ENCODE peak calls at places on chromosome X, in seven cellular contexts. One of them, this sample, is unnamed.

GRCh38 chrX:2703991-2704369 is 12.9 kb downstream of the CD99 start:
- DNase-seq in central memory CD4-positive, alpha-beta T cell: no peak
- DNase-seq in A172: peak
- DNase-seq in NCI-H1417: no peak
- DNase-seq in GM23338: peak
- DNase-seq in transverse colon: peak
- DNase-seq in NCI-H2171 treated with DMSO at 0.1 percent for 48 hours: no peak
- DNase-seq in this sample: no peak

GRCh38 chrX:9569875-9570274 is 105.0 kb downstream of the TBL1X start:
- DNase-seq in A172: peak
- DNase-seq in central memory CD4-positive, alpha-beta T cell: no peak
- DNase-seq in NCI-H1417: no peak
- DNase-seq in GM23338: no peak
- DNase-seq in transverse colon: no peak
- DNase-seq in NCI-H2171 treated with DMSO at 0.1 percent for 48 hours: no peak
- DNase-seq in this sample: no peak

GRCh38 chrX:54358424-54359211 is 772 bp upstream of the WNK3 start:
- DNase-seq in GM23338: peak
- DNase-seq in A172: peak
- DNase-seq in central memory CD4-positive, alpha-beta T cell: peak
- DNase-seq in NCI-H2171 treated with DMSO at 0.1 percent for 48 hours: peak
- DNase-seq in NCI-H1417: peak
- DNase-seq in transverse colon: peak
- DNase-seq in this sample: peak

GRCh38 chrX:54540289-54540688 is 10.3 kb downstream of the GNL3L start:
- DNase-seq in NCI-H2171 treated with DMSO at 0.1 percent for 48 hours: no peak
- DNase-seq in GM23338: peak
- DNase-seq in NCI-H1417: no peak
- DNase-seq in transverse colon: no peak
- DNase-seq in central memory CD4-positive, alpha-beta T cell: no peak
- DNase-seq in A172: peak
- DNase-seq in this sample: no peak

GRCh38 chrX:77200663-77201062 is 246.5 kb upstream of the FGF16 start:
- DNase-seq in NCI-H1417: no peak
- DNase-seq in central memory CD4-positive, alpha-beta T cell: no peak
- DNase-seq in GM23338: no peak
- DNase-seq in A172: no peak
- DNase-seq in transverse colon: no peak
- DNase-seq in NCI-H2171 treated with DMSO at 0.1 percent for 48 hours: no peak
- DNase-seq in this sample: no peak

GRCh38 chrX:37959212-37960021 is 46.9 kb upstream of the SYTL5 start:
- DNase-seq in NCI-H1417: peak
- DNase-seq in GM23338: peak
- DNase-seq in central memory CD4-positive, alpha-beta T cell: no peak
- DNase-seq in NCI-H2171 treated with DMSO at 0.1 percent for 48 hours: no peak
- DNase-seq in A172: no peak
- DNase-seq in transverse colon: no peak
- DNase-seq in this sample: no peak

GRCh38 chrX:79174949-79175644 is 30.6 kb downstream of the GPR174 start:
- DNase-seq in central memory CD4-positive, alpha-beta T cell: no peak
- DNase-seq in GM23338: no peak
- DNase-seq in A172: no peak
- DNase-seq in NCI-H1417: no peak
- DNase-seq in NCI-H2171 treated with DMSO at 0.1 percent for 48 hours: no peak
- DNase-seq in transverse colon: no peak
- DNase-seq in this sample: no peak

GRCh38 chrX:43958529-43958928 is 14.7 kb downstream of the NDP start:
- DNase-seq in A172: peak
- DNase-seq in central memory CD4-positive, alpha-beta T cell: peak
- DNase-seq in NCI-H2171 treated with DMSO at 0.1 percent for 48 hours: peak
- DNase-seq in transverse colon: peak
- DNase-seq in NCI-H1417: peak
- DNase-seq in GM23338: peak
- DNase-seq in this sample: no peak

GRCh38 chrX:154484255-154485149 is 1.9 kb downstream of the UBL4A start:
- DNase-seq in A172: peak
- DNase-seq in transverse colon: peak
- DNase-seq in GM23338: no peak
- DNase-seq in NCI-H2171 treated with DMSO at 0.1 percent for 48 hours: no peak
- DNase-seq in NCI-H1417: no peak
- DNase-seq in central memory CD4-positive, alpha-beta T cell: no peak
- DNase-seq in this sample: no peak

GRCh38 chrX:8704184-8704583 is 27.8 kb downstream of the ANOS1 start:
- DNase-seq in central memory CD4-positive, alpha-beta T cell: no peak
- DNase-seq in transverse colon: no peak
- DNase-seq in GM23338: no peak
- DNase-seq in NCI-H2171 treated with DMSO at 0.1 percent for 48 hours: no peak
- DNase-seq in A172: no peak
- DNase-seq in NCI-H1417: no peak
- DNase-seq in this sample: no peak

GRCh38 chrX:110442631-110443030 is 84.0 kb downstream of the RTL9 start:
- DNase-seq in NCI-H2171 treated with DMSO at 0.1 percent for 48 hours: no peak
- DNase-seq in GM23338: peak
- DNase-seq in transverse colon: no peak
- DNase-seq in A172: peak
- DNase-seq in NCI-H1417: peak
- DNase-seq in central memory CD4-positive, alpha-beta T cell: no peak
- DNase-seq in this sample: peak

GRCh38 chrX:136636121-136636520 is 11.8 kb upstream of the CD40LG start:
- DNase-seq in central memory CD4-positive, alpha-beta T cell: no peak
- DNase-seq in transverse colon: no peak
- DNase-seq in NCI-H1417: no peak
- DNase-seq in A172: no peak
- DNase-seq in GM23338: peak
- DNase-seq in NCI-H2171 treated with DMSO at 0.1 percent for 48 hours: no peak
- DNase-seq in this sample: peak

GRCh38 chrX:129779747-129780146 is at the start of gene SASH3:
- DNase-seq in central memory CD4-positive, alpha-beta T cell: peak
- DNase-seq in NCI-H2171 treated with DMSO at 0.1 percent for 48 hours: no peak
- DNase-seq in transverse colon: peak
- DNase-seq in NCI-H1417: no peak
- DNase-seq in GM23338: no peak
- DNase-seq in A172: no peak
- DNase-seq in this sample: no peak

GRCh38 chrX:13658602-13659001 is 5.7 kb downstream of the TCEANC start:
- DNase-seq in transverse colon: no peak
- DNase-seq in central memory CD4-positive, alpha-beta T cell: peak
- DNase-seq in NCI-H1417: peak
- DNase-seq in GM23338: peak
- DNase-seq in A172: peak
- DNase-seq in NCI-H2171 treated with DMSO at 0.1 percent for 48 hours: peak
- DNase-seq in this sample: no peak